ENCODE peak calls at places on chromosomes 2 and 18, in ten cellular contexts. N is fibroblast of lung, U is K562, M is HCT116, W is MM.1S, A is IMR-90, O is endothelial cell of umbilical vein, X is mammary epithelial cell, Z is PC-3, S is neural progenitor cell. J is an unnamed sample. For H4K20me1, the result is how much of the 10 kb centered on the place peaks cover.

GRCh38 chr18:26159353-26159752 is 25.7 kb downstream of the PSMA8 start:
- DNase-seq in N (no peak), U (no peak), M (peak), W (peak), A (no peak), O (peak), X (no peak), Z (peak), S (no peak), J (no peak)

GRCh38 chr2:238059505-238059904 is 1.3 kb upstream of the SCLY start:
- DNase-seq in N (no peak), U (no peak), M (no peak), W (no peak), A (no peak), O (no peak), X (no peak), Z (no peak), S (no peak), J (no peak)

GRCh38 chr18:62683935-62684334 is 31.4 kb upstream of the PHLPP1 start:
- DNase-seq in N (no peak), U (no peak), M (no peak), W (no peak), A (no peak), O (no peak), X (no peak), Z (no peak), S (no peak), J (no peak)

GRCh38 chr2:239160226-239161143 is 240.3 kb downstream of the HDAC4 start:
- DNase-seq in N (peak), U (no peak), M (no peak), W (no peak), A (peak), O (no peak), X (no peak), Z (no peak), S (no peak), J (peak)

GRCh38 chr2:215391531-215391930 is 44.3 kb downstream of the FN1 start:
- DNase-seq in N (no peak), U (no peak), M (peak), W (no peak), A (no peak), O (no peak), X (no peak), Z (peak), S (no peak), J (no peak)

GRCh38 chr2:119681196-119681867 is 2.3 kb downstream of the TMEM177 start:
- DNase-seq in N (no peak), U (no peak), M (no peak), W (no peak), A (no peak), O (no peak), X (no peak), Z (no peak), S (no peak), J (no peak)

GRCh38 chr18:6781179-6781714 is 51.7 kb downstream of the ARHGAP28 start:
- DNase-seq in N (no peak), U (no peak), M (no peak), W (no peak), A (no peak), O (peak), X (no peak), Z (no peak), S (no peak), J (no peak)

GRCh38 chr2:136214284-136214683 is 96.3 kb upstream of the CXCR4 start:
- DNase-seq in N (no peak), U (no peak), M (no peak), W (no peak), A (no peak), O (no peak), X (no peak), Z (no peak), S (no peak), J (no peak)

GRCh38 chr2:174615951-174616436 is 18.4 kb upstream of the WIPF1 start:
- DNase-seq in N (peak), U (no peak), M (no peak), W (peak), A (peak), O (peak), X (peak), Z (peak), S (no peak), J (no peak)

GRCh38 chr18:62663731-62664336 is 51.5 kb upstream of the PHLPP1 start:
- DNase-seq in N (peak), U (peak), M (no peak), W (no peak), A (peak), O (no peak), X (peak), Z (peak), S (no peak), J (no peak)

GRCh38 chr2:74065456-74065855 is 80.7 kb downstream of the TET3 start:
- DNase-seq in N (no peak), U (no peak), M (no peak), W (no peak), A (no peak), O (no peak), X (no peak), Z (no peak), S (no peak), J (no peak)
- H4K20me1 ChIP-seq in N (under half), U (under half), M (under half), W (under half), A (under half), O (under half), X (under half), Z (under half), S (under half), J (under half)

GRCh38 chr18:54506516-54507261 is 84.4 kb upstream of the DYNAP start:
- DNase-seq in N (no peak), U (no peak), M (no peak), W (no peak), A (no peak), O (no peak), X (no peak), Z (no peak), S (no peak), J (no peak)

GRCh38 chr18:54503495-54503894 is 87.5 kb upstream of the DYNAP start:
- DNase-seq in N (no peak), U (no peak), M (no peak), W (no peak), A (no peak), O (peak), X (no peak), Z (no peak), S (no peak), J (no peak)
- TF ChIP-seq CTCF in N (no peak), U (no peak), M (no peak), W (no peak), A (no peak), O (no peak), X (no peak), Z (peak), S (no peak), J (peak)

GRCh38 chr2:235268535-235268934 is 225.3 kb upstream of the AGAP1 start:
- DNase-seq in N (peak), U (no peak), M (no peak), W (no peak), A (peak), O (peak), X (no peak), Z (peak), S (no peak), J (no peak)
- H3K9ac ChIP-seq in N (no peak), U (no peak), M (no peak), W (no peak), A (no peak), O (no peak), X (no peak), Z (no peak), S (no peak), J (no peak)

DNA sequence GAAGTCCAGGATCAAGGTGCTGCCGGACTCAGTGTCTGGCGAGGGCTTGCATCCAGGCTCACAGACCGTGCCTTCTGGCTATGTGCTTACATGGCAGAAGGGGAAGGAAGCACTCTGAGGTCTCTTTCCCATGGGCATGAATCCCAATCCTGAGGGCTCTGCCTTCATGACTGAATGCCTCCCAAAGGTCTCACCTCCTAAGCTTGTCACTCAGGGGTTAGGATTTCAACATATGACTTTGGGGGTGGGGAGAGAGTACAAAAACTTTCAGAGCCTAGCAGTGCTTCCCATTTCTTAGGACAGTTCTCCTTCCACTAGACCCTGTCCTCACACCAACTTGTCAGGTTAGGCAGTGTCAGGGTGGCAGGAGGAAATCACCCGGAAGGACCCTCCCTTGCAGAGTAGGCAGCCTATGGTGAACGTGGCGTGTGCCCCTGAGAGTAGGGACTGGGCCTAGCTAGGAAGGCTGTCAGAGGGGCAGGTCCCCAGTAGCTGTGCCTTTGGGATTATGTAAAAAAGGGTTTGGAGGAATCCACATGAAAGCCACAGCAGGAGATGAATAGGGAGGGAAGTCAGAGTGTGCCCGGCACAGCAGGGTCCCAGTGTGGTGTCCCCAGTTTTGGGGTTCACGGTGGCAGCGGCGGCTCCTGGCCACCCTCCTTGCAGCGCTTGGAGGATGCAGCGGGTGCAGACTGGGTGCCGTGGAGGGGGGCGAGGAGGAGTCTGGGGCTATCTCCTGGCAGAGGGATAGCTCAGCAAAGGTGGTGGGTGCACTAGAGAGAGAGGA is 233.3 kb downstream of the LDLRAD4 start:
- DNase-seq in N (no peak), U (no peak), M (no peak), W (no peak), A (no peak), O (peak), X (no peak), Z (no peak), S (peak), J (peak)
- H4K20me1 ChIP-seq in N (under half), U (under half), M (under half), W (under half), A (under half), O (under half), X (under half), Z (under half), S (under half), J (under half)

GRCh38 chr2:28461056-28461455 is 34.8 kb upstream of the PLB1 start:
- DNase-seq in N (no peak), U (no peak), M (no peak), W (no peak), A (no peak), O (no peak), X (no peak), Z (no peak), S (no peak), J (no peak)

GRCh38 chr2:28452534-28453081 is 43.3 kb upstream of the PLB1 start:
- DNase-seq in N (peak), U (peak), M (peak), W (peak), A (peak), O (peak), X (no peak), Z (peak), S (peak), J (peak)

GRCh38 chr2:28453396-28453795 is 42.5 kb upstream of the PLB1 start:
- DNase-seq in N (no peak), U (no peak), M (no peak), W (no peak), A (no peak), O (no peak), X (no peak), Z (no peak), S (no peak), J (no peak)

GRCh38 chr2:28454016-28454930 is 41.6 kb upstream of the PLB1 start:
- DNase-seq in N (no peak), U (no peak), M (no peak), W (no peak), A (peak), O (no peak), X (peak), Z (peak), S (no peak), J (no peak)

GRCh38 chr2:28457237-28457636 is 38.6 kb upstream of the PLB1 start:
- DNase-seq in N (no peak), U (peak), M (no peak), W (no peak), A (no peak), O (no peak), X (no peak), Z (no peak), S (peak), J (peak)
- TF ChIP-seq CTCF in N (no peak), U (peak), M (peak), W (no peak), A (no peak), O (no peak), X (no peak), Z (no peak), S (peak), J (peak)

DNA sequence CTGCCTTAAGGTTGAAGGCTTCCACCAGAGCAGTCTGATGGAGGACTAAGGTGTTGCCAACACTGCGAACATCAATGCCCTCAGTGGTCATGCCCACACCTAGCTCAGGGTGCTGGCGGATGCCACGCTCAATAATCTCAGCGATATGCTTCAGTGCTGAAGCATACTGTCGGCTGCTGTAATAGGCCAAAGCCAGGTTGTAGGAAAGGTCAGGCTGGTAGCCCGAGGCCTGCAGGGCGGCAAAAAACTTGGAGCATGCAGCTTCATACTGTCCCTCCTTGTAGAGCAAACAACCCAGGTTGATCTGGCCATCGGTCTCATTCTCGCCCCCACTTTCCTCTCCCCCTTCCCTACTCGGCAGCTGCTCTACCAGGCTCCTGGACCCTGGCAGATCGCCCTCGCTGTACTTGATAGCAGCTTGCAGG is 159.4 kb downstream of the AGPS start:
- DNase-seq in N (no peak), U (peak), M (no peak), W (no peak), A (no peak), O (peak), X (no peak), Z (no peak), S (no peak), J (peak)
- H3K9ac ChIP-seq in N (peak), U (peak), M (no peak), W (peak), A (peak), O (peak), X (peak), Z (peak), S (no peak), J (no peak)

GRCh38 chr2:105761931-105762515 is 17.3 kb downstream of the NCK2 start:
- DNase-seq in N (no peak), U (no peak), M (no peak), W (no peak), A (peak), O (no peak), X (no peak), Z (no peak), S (peak), J (peak)
- H4K20me1 ChIP-seq in N (under half), U (under half), M (under half), W (half or more), A (half or more), O (under half), X (under half), Z (under half), S (half or more), J (under half)